ENCODE peak calls at places on chromosomes 1 and 21, in ten cellular contexts. One of them, this sample, is unnamed.

GRCh38 chr1:19473119-19473518 is 12.2 kb downstream of the CAPZB start:
- DNase-seq in cardiac fibroblast: no peak
- DNase-seq in ovary: no peak
- DNase-seq in neural progenitor cell: no peak
- DNase-seq in upper lobe of right lung: no peak
- DNase-seq in IMR-90: no peak
- DNase-seq in Peyer's patch: no peak
- DNase-seq in foreskin fibroblast: no peak
- DNase-seq in HL-60: no peak
- DNase-seq in HFF-Myc: no peak
- DNase-seq in this sample: no peak

GRCh38 chr1:110916274-110916668 is 43.3 kb downstream of the CD53 start:
- DNase-seq in cardiac fibroblast: no peak
- DNase-seq in ovary: no peak
- DNase-seq in neural progenitor cell: no peak
- DNase-seq in upper lobe of right lung: no peak
- DNase-seq in IMR-90: no peak
- DNase-seq in Peyer's patch: no peak
- DNase-seq in foreskin fibroblast: no peak
- DNase-seq in HL-60: no peak
- DNase-seq in HFF-Myc: no peak
- DNase-seq in this sample: no peak

GRCh38 chr1:41957568-41957967 is 38.8 kb upstream of the HIVEP3 start:
- DNase-seq in cardiac fibroblast: peak
- DNase-seq in ovary: no peak
- DNase-seq in neural progenitor cell: no peak
- DNase-seq in upper lobe of right lung: no peak
- DNase-seq in IMR-90: peak
- DNase-seq in Peyer's patch: no peak
- DNase-seq in foreskin fibroblast: peak
- DNase-seq in HL-60: no peak
- DNase-seq in HFF-Myc: no peak
- DNase-seq in this sample: peak

GRCh38 chr1:20500716-20501115 is 7.2 kb downstream of the MUL1 start:
- DNase-seq in cardiac fibroblast: no peak
- DNase-seq in ovary: no peak
- DNase-seq in neural progenitor cell: no peak
- DNase-seq in upper lobe of right lung: no peak
- DNase-seq in IMR-90: no peak
- DNase-seq in Peyer's patch: no peak
- DNase-seq in foreskin fibroblast: no peak
- DNase-seq in HL-60: no peak
- DNase-seq in HFF-Myc: no peak
- DNase-seq in this sample: no peak

GRCh38 chr1:42259739-42260064 is 75.3 kb downstream of the FOXJ3 start:
- DNase-seq in cardiac fibroblast: peak
- DNase-seq in ovary: no peak
- DNase-seq in neural progenitor cell: no peak
- DNase-seq in upper lobe of right lung: no peak
- DNase-seq in IMR-90: peak
- DNase-seq in Peyer's patch: no peak
- DNase-seq in foreskin fibroblast: no peak
- DNase-seq in HL-60: no peak
- DNase-seq in HFF-Myc: no peak
- DNase-seq in this sample: no peak

GRCh38 chr1:45009956-45010854 is 919 bp downstream of the HECTD3 start:
- DNase-seq in cardiac fibroblast: no peak
- DNase-seq in ovary: no peak
- DNase-seq in neural progenitor cell: no peak
- DNase-seq in upper lobe of right lung: peak
- DNase-seq in IMR-90: no peak
- DNase-seq in Peyer's patch: peak
- DNase-seq in foreskin fibroblast: peak
- DNase-seq in HL-60: no peak
- DNase-seq in HFF-Myc: no peak
- DNase-seq in this sample: no peak

GRCh38 chr1:40653851-40654537 is 11.5 kb downstream of the RIMS3 start:
- DNase-seq in cardiac fibroblast: no peak
- DNase-seq in ovary: no peak
- DNase-seq in neural progenitor cell: peak
- DNase-seq in upper lobe of right lung: no peak
- DNase-seq in IMR-90: no peak
- DNase-seq in Peyer's patch: no peak
- DNase-seq in foreskin fibroblast: no peak
- DNase-seq in HL-60: no peak
- DNase-seq in HFF-Myc: no peak
- DNase-seq in this sample: no peak

GRCh38 chr1:2127181-2128145 is 67.1 kb downstream of the FAAP20 start:
- DNase-seq in cardiac fibroblast: no peak
- DNase-seq in ovary: no peak
- DNase-seq in neural progenitor cell: no peak
- DNase-seq in upper lobe of right lung: peak
- DNase-seq in IMR-90: no peak
- DNase-seq in Peyer's patch: no peak
- DNase-seq in foreskin fibroblast: no peak
- DNase-seq in HL-60: peak
- DNase-seq in HFF-Myc: no peak
- DNase-seq in this sample: no peak

GRCh38 chr1:38151399-38151798 is 104.8 kb upstream of the POU3F1 start:
- DNase-seq in cardiac fibroblast: no peak
- DNase-seq in ovary: no peak
- DNase-seq in neural progenitor cell: no peak
- DNase-seq in upper lobe of right lung: no peak
- DNase-seq in IMR-90: no peak
- DNase-seq in Peyer's patch: no peak
- DNase-seq in foreskin fibroblast: no peak
- DNase-seq in HL-60: no peak
- DNase-seq in HFF-Myc: no peak
- DNase-seq in this sample: no peak

GRCh38 chr1:228021526-228022030 is 14.8 kb downstream of the WNT3A start:
- DNase-seq in cardiac fibroblast: no peak
- DNase-seq in ovary: no peak
- DNase-seq in neural progenitor cell: no peak
- DNase-seq in upper lobe of right lung: peak
- DNase-seq in IMR-90: peak
- DNase-seq in Peyer's patch: peak
- DNase-seq in foreskin fibroblast: no peak
- DNase-seq in HL-60: no peak
- DNase-seq in HFF-Myc: no peak
- DNase-seq in this sample: no peak

GRCh38 chr1:40592107-40592773 is 60.8 kb downstream of the ZNF684 start:
- DNase-seq in cardiac fibroblast: peak
- DNase-seq in ovary: no peak
- DNase-seq in neural progenitor cell: peak
- DNase-seq in upper lobe of right lung: no peak
- DNase-seq in IMR-90: peak
- DNase-seq in Peyer's patch: no peak
- DNase-seq in foreskin fibroblast: peak
- DNase-seq in HL-60: peak
- DNase-seq in HFF-Myc: no peak
- DNase-seq in this sample: no peak

GRCh38 chr21:30206551-30207251 is 9.2 kb downstream of the CLDN8 start:
- DNase-seq in cardiac fibroblast: peak
- DNase-seq in ovary: no peak
- DNase-seq in neural progenitor cell: no peak
- DNase-seq in upper lobe of right lung: no peak
- DNase-seq in IMR-90: no peak
- DNase-seq in Peyer's patch: no peak
- DNase-seq in foreskin fibroblast: peak
- DNase-seq in HL-60: no peak
- DNase-seq in HFF-Myc: no peak
- DNase-seq in this sample: no peak

GRCh38 chr1:81432089-81432488 is 368.6 kb upstream of the ADGRL2 start:
- DNase-seq in cardiac fibroblast: no peak
- DNase-seq in ovary: no peak
- DNase-seq in neural progenitor cell: peak
- DNase-seq in upper lobe of right lung: no peak
- DNase-seq in IMR-90: no peak
- DNase-seq in Peyer's patch: no peak
- DNase-seq in foreskin fibroblast: no peak
- DNase-seq in HL-60: no peak
- DNase-seq in HFF-Myc: no peak
- DNase-seq in this sample: no peak

GRCh38 chr1:42335809-42336518 is 929 bp upstream of the FOXJ3 start:
- DNase-seq in cardiac fibroblast: peak
- DNase-seq in ovary: no peak
- DNase-seq in neural progenitor cell: no peak
- DNase-seq in upper lobe of right lung: no peak
- DNase-seq in IMR-90: peak
- DNase-seq in Peyer's patch: no peak
- DNase-seq in foreskin fibroblast: peak
- DNase-seq in HL-60: no peak
- DNase-seq in HFF-Myc: no peak
- DNase-seq in this sample: no peak

GRCh38 chr21:14403681-14404318 is 20.9 kb upstream of the HSPA13 start:
- DNase-seq in cardiac fibroblast: peak
- DNase-seq in ovary: no peak
- DNase-seq in neural progenitor cell: peak
- DNase-seq in upper lobe of right lung: no peak
- DNase-seq in IMR-90: peak
- DNase-seq in Peyer's patch: no peak
- DNase-seq in foreskin fibroblast: peak
- DNase-seq in HL-60: peak
- DNase-seq in HFF-Myc: peak
- DNase-seq in this sample: peak

GRCh38 chr1:11072216-11072917 is 12.5 kb upstream of the SRM start:
- DNase-seq in cardiac fibroblast: no peak
- DNase-seq in ovary: no peak
- DNase-seq in neural progenitor cell: no peak
- DNase-seq in upper lobe of right lung: peak
- DNase-seq in IMR-90: no peak
- DNase-seq in Peyer's patch: peak
- DNase-seq in foreskin fibroblast: no peak
- DNase-seq in HL-60: no peak
- DNase-seq in HFF-Myc: no peak
- DNase-seq in this sample: no peak
- TF ChIP-seq CTCF in cardiac fibroblast: no peak
- TF ChIP-seq CTCF in ovary: no peak
- TF ChIP-seq CTCF in neural progenitor cell: no peak
- TF ChIP-seq CTCF in upper lobe of right lung: no peak
- TF ChIP-seq CTCF in IMR-90: no peak
- TF ChIP-seq CTCF in Peyer's patch: no peak
- TF ChIP-seq CTCF in foreskin fibroblast: no peak
- TF ChIP-seq CTCF in HL-60: no peak
- TF ChIP-seq CTCF in HFF-Myc: no peak
- TF ChIP-seq CTCF in this sample: no peak

DNA sequence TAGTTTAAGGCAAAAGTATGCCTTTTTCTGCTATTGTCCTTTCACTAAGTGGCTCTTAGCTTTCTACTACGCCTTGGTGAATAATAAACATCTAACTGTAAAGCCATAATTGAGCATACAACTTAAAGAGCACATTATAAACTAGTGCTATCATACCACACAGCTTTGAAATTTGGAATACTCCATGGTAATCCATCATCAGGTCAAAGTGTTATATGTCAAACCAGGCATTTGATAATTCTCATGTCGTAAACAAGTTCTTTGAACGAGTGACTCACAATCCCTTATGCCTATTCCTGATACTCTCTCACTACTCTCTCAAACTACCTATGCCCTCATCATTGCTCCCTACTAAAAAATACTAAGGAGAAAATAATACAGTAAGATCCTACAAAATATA is 60.3 kb upstream of the FMN2 start:
- DNase-seq in cardiac fibroblast: peak
- DNase-seq in ovary: no peak
- DNase-seq in neural progenitor cell: no peak
- DNase-seq in upper lobe of right lung: no peak
- DNase-seq in IMR-90: peak
- DNase-seq in Peyer's patch: no peak
- DNase-seq in foreskin fibroblast: peak
- DNase-seq in HL-60: no peak
- DNase-seq in HFF-Myc: no peak
- DNase-seq in this sample: peak
- H3K4me3 ChIP-seq in cardiac fibroblast: no peak
- H3K4me3 ChIP-seq in ovary: no peak
- H3K4me3 ChIP-seq in neural progenitor cell: no peak
- H3K4me3 ChIP-seq in upper lobe of right lung: no peak
- H3K4me3 ChIP-seq in IMR-90: no peak
- H3K4me3 ChIP-seq in Peyer's patch: no peak
- H3K4me3 ChIP-seq in foreskin fibroblast: no peak
- H3K4me3 ChIP-seq in HL-60: no peak
- H3K4me3 ChIP-seq in HFF-Myc: no peak
- H3K4me3 ChIP-seq in this sample: no peak

GRCh38 chr1:177432897-177433296 is 262.1 kb downstream of the BRINP2 start:
- DNase-seq in cardiac fibroblast: peak
- DNase-seq in ovary: no peak
- DNase-seq in neural progenitor cell: no peak
- DNase-seq in upper lobe of right lung: no peak
- DNase-seq in IMR-90: peak
- DNase-seq in Peyer's patch: no peak
- DNase-seq in foreskin fibroblast: peak
- DNase-seq in HL-60: no peak
- DNase-seq in HFF-Myc: no peak
- DNase-seq in this sample: no peak
- TF ChIP-seq CTCF in cardiac fibroblast: peak
- TF ChIP-seq CTCF in ovary: no peak
- TF ChIP-seq CTCF in neural progenitor cell: peak
- TF ChIP-seq CTCF in upper lobe of right lung: no peak
- TF ChIP-seq CTCF in IMR-90: peak
- TF ChIP-seq CTCF in Peyer's patch: no peak
- TF ChIP-seq CTCF in foreskin fibroblast: peak
- TF ChIP-seq CTCF in HL-60: no peak
- TF ChIP-seq CTCF in HFF-Myc: no peak
- TF ChIP-seq CTCF in this sample: peak

GRCh38 chr1:156673387-156674121 is 3.7 kb downstream of the NES start:
- DNase-seq in cardiac fibroblast: peak
- DNase-seq in ovary: no peak
- DNase-seq in neural progenitor cell: peak
- DNase-seq in upper lobe of right lung: no peak
- DNase-seq in IMR-90: peak
- DNase-seq in Peyer's patch: no peak
- DNase-seq in foreskin fibroblast: peak
- DNase-seq in HL-60: no peak
- DNase-seq in HFF-Myc: no peak
- DNase-seq in this sample: no peak
- H3K4me3 ChIP-seq in cardiac fibroblast: no peak
- H3K4me3 ChIP-seq in ovary: no peak
- H3K4me3 ChIP-seq in neural progenitor cell: peak
- H3K4me3 ChIP-seq in upper lobe of right lung: no peak
- H3K4me3 ChIP-seq in IMR-90: no peak
- H3K4me3 ChIP-seq in Peyer's patch: no peak
- H3K4me3 ChIP-seq in foreskin fibroblast: no peak
- H3K4me3 ChIP-seq in HL-60: no peak
- H3K4me3 ChIP-seq in HFF-Myc: peak
- H3K4me3 ChIP-seq in this sample: no peak

This sample was measured in AG09309.